ENCODE peak calls at places on chromosomes 3 and 15, in five cellular contexts. C, Z, V, Y and K are unnamed samples.

GRCh38 chr3:157257101-157257500 is 97.2 kb upstream of the CCNL1 start:
- DNase-seq in C (no peak), Z (no peak), V (no peak), Y (no peak), K (no peak)

GRCh38 chr15:23647421-23648375 is at the start of gene MAGEL2:
- DNase-seq in C (no peak), Z (no peak), V (peak), Y (no peak), K (peak)

GRCh38 chr15:72230197-72231065 is 559 bp downstream of the PKM start:
- DNase-seq in C (peak), Z (peak), V (peak), Y (peak), K (peak)

GRCh38 chr3:64450396-64450956 is 225.2 kb upstream of the PRICKLE2 start:
- DNase-seq in C (no peak), Z (no peak), V (no peak), Y (no peak), K (no peak)

GRCh38 chr3:142910280-142910679 is 21.4 kb upstream of the PCOLCE2 start:
- DNase-seq in C (no peak), Z (no peak), V (no peak), Y (no peak), K (no peak)

GRCh38 chr3:115698851-115699535 is 75.7 kb downstream of the GAP43 start:
- DNase-seq in C (peak), Z (no peak), V (no peak), Y (no peak), K (peak)

GRCh38 chr15:47265686-47266085 is 451.6 kb upstream of the SEMA6D start:
- DNase-seq in C (no peak), Z (no peak), V (no peak), Y (no peak), K (no peak)

GRCh38 chr3:10223676-10224639 is 24.3 kb upstream of the TATDN2 start:
- DNase-seq in C (no peak), Z (no peak), V (peak), Y (no peak), K (no peak)

GRCh38 chr3:172060234-172060633 is 20.9 kb downstream of the FNDC3B start:
- DNase-seq in C (no peak), Z (no peak), V (no peak), Y (no peak), K (no peak)

GRCh38 chr3:121574449-121574848 is 6.7 kb downstream of the ARGFX start:
- DNase-seq in C (peak), Z (no peak), V (no peak), Y (no peak), K (no peak)

GRCh38 chr3:12405432-12406272 is 78.6 kb upstream of the TSEN2 start:
- DNase-seq in C (peak), Z (no peak), V (peak), Y (peak), K (no peak)

GRCh38 chr3:25911525-25912295 is 121.8 kb downstream of the OXSM start:
- DNase-seq in C (no peak), Z (no peak), V (no peak), Y (no peak), K (no peak)